ENCODE peak calls at places on chromosomes 13 and 19, in five cellular contexts. One of them, this sample, is unnamed.

GRCh38 chr19:18788782-18789421 is 2.2 kb downstream of the COMP start:
- ATAC-seq in GM12878: no peak
- ATAC-seq in HepG2: no peak
- ATAC-seq in K562: no peak
- ATAC-seq in upper lobe of left lung: no peak
- ATAC-seq in this sample: no peak

GRCh38 chr13:37923236-37923635 is 53.7 kb upstream of the TRPC4 start:
- ATAC-seq in GM12878: no peak
- ATAC-seq in K562: peak
- ATAC-seq in upper lobe of left lung: no peak
- ATAC-seq in HepG2: no peak
- ATAC-seq in this sample: no peak

GRCh38 chr19:58515259-58515658 is 3.5 kb upstream of the SLC27A5 start:
- ATAC-seq in GM12878: no peak
- ATAC-seq in HepG2: no peak
- ATAC-seq in upper lobe of left lung: no peak
- ATAC-seq in K562: no peak
- ATAC-seq in this sample: no peak

GRCh38 chr13:97282705-97283104 is 60.6 kb downstream of the MBNL2 start:
- ATAC-seq in K562: no peak
- ATAC-seq in GM12878: no peak
- ATAC-seq in upper lobe of left lung: no peak
- ATAC-seq in HepG2: no peak
- ATAC-seq in this sample: no peak

GRCh38 chr19:663682-664117 is 686 bp upstream of the RNF126 start:
- ATAC-seq in GM12878: no peak
- ATAC-seq in K562: no peak
- ATAC-seq in HepG2: peak
- ATAC-seq in upper lobe of left lung: peak
- ATAC-seq in this sample: no peak

GRCh38 chr13:113771709-113772331 is 12.8 kb downstream of the TMEM255B start:
- ATAC-seq in K562: no peak
- ATAC-seq in upper lobe of left lung: no peak
- ATAC-seq in GM12878: no peak
- ATAC-seq in HepG2: no peak
- ATAC-seq in this sample: no peak

GRCh38 chr13:113748101-113748861 is 10.7 kb upstream of the TMEM255B start:
- ATAC-seq in HepG2: peak
- ATAC-seq in GM12878: peak
- ATAC-seq in K562: peak
- ATAC-seq in upper lobe of left lung: peak
- ATAC-seq in this sample: no peak

GRCh38 chr13:19670147-19670546 is 36.7 kb downstream of the MPHOSPH8 start:
- ATAC-seq in HepG2: no peak
- ATAC-seq in upper lobe of left lung: no peak
- ATAC-seq in K562: no peak
- ATAC-seq in GM12878: no peak
- ATAC-seq in this sample: no peak

GRCh38 chr19:32041681-32042292 is 303.6 kb upstream of the ZNF507 start:
- ATAC-seq in GM12878: no peak
- ATAC-seq in HepG2: no peak
- ATAC-seq in upper lobe of left lung: peak
- ATAC-seq in K562: peak
- ATAC-seq in this sample: no peak

GRCh38 chr19:1161716-1162115 is 12.4 kb downstream of the SBNO2 start:
- ATAC-seq in HepG2: no peak
- ATAC-seq in K562: peak
- ATAC-seq in upper lobe of left lung: no peak
- ATAC-seq in GM12878: no peak
- ATAC-seq in this sample: peak

GRCh38 chr13:100184095-100184494 is 95.2 kb downstream of the PCCA start:
- ATAC-seq in upper lobe of left lung: no peak
- ATAC-seq in GM12878: no peak
- ATAC-seq in HepG2: no peak
- ATAC-seq in K562: no peak
- ATAC-seq in this sample: no peak

GRCh38 chr13:90415902-90416301 is 931.6 kb upstream of the MIR17HG start:
- ATAC-seq in K562: no peak
- ATAC-seq in upper lobe of left lung: no peak
- ATAC-seq in HepG2: no peak
- ATAC-seq in GM12878: no peak
- ATAC-seq in this sample: no peak

GRCh38 chr19:32287086-32287485 is 58.3 kb upstream of the ZNF507 start:
- ATAC-seq in GM12878: no peak
- ATAC-seq in upper lobe of left lung: peak
- ATAC-seq in HepG2: no peak
- ATAC-seq in K562: no peak
- ATAC-seq in this sample: no peak

GRCh38 chr13:74070065-74070464 is 64.1 kb downstream of the KLF12 start:
- ATAC-seq in GM12878: peak
- ATAC-seq in HepG2: no peak
- ATAC-seq in upper lobe of left lung: no peak
- ATAC-seq in K562: no peak
- ATAC-seq in this sample: no peak

GRCh38 chr13:38346764-38347163 is 2.9 kb upstream of the UFM1 start:
- ATAC-seq in GM12878: no peak
- ATAC-seq in K562: no peak
- ATAC-seq in upper lobe of left lung: no peak
- ATAC-seq in HepG2: no peak
- ATAC-seq in this sample: no peak

GRCh38 chr13:43698743-43699142 is 88.0 kb downstream of the ENOX1 start:
- ATAC-seq in GM12878: peak
- ATAC-seq in HepG2: no peak
- ATAC-seq in K562: no peak
- ATAC-seq in upper lobe of left lung: peak
- ATAC-seq in this sample: peak

GRCh38 chr13:109323338-109323737 is 463.0 kb downstream of the IRS2 start:
- ATAC-seq in upper lobe of left lung: no peak
- ATAC-seq in GM12878: no peak
- ATAC-seq in HepG2: no peak
- ATAC-seq in K562: no peak
- ATAC-seq in this sample: no peak

GRCh38 chr13:30898721-30899188 is 7.3 kb upstream of the MEDAG start:
- ATAC-seq in K562: no peak
- ATAC-seq in GM12878: no peak
- ATAC-seq in HepG2: peak
- ATAC-seq in upper lobe of left lung: peak
- ATAC-seq in this sample: peak
- TF ChIP-seq EP300 in K562: no peak
- TF ChIP-seq EP300 in GM12878: no peak
- TF ChIP-seq EP300 in HepG2: peak
- TF ChIP-seq EP300 in upper lobe of left lung: no peak
- TF ChIP-seq EP300 in this sample: no peak

DNA sequence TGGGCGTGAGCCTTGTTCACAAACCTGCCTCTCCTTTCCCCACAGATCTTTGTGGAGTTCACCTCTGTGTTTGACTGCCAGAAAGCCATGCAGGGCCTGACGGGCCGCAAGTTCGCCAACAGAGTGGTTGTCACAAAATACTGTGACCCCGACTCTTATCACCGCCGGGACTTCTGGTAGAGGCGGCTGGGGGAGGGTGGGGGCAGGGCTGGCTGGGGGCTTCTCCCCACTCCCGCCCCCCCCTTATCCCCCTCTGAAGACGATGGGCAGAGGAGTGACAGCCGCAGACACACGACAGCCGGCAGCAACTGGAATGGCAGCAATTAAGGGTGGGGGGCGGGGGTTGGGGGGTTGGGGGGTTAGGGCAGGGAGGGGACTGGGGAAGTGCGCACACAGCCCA is 1.1 kb upstream of the EPN1 start:
- ATAC-seq in HepG2: no peak
- ATAC-seq in upper lobe of left lung: no peak
- ATAC-seq in GM12878: no peak
- ATAC-seq in K562: peak
- ATAC-seq in this sample: no peak
- TF ChIP-seq POLR2A in HepG2: no peak
- TF ChIP-seq POLR2A in upper lobe of left lung: no peak
- TF ChIP-seq POLR2A in GM12878: no peak
- TF ChIP-seq POLR2A in K562: no peak
- TF ChIP-seq POLR2A in this sample: no peak

GRCh38 chr19:7926727-7927604 is 1.0 kb upstream of the CTXN1 start:
- ATAC-seq in upper lobe of left lung: no peak
- ATAC-seq in K562: no peak
- ATAC-seq in HepG2: no peak
- ATAC-seq in GM12878: no peak
- ATAC-seq in this sample: no peak
- TF ChIP-seq POLR2AphosphoS5 in upper lobe of left lung: no peak
- TF ChIP-seq POLR2AphosphoS5 in K562: no peak
- TF ChIP-seq POLR2AphosphoS5 in HepG2: no peak
- TF ChIP-seq POLR2AphosphoS5 in GM12878: no peak
- TF ChIP-seq POLR2AphosphoS5 in this sample: no peak

GRCh38 chr19:13849991-13850909 is 26.7 kb upstream of the NANOS3 start:
- ATAC-seq in K562: peak
- ATAC-seq in upper lobe of left lung: peak
- ATAC-seq in HepG2: peak
- ATAC-seq in GM12878: peak
- ATAC-seq in this sample: peak
- TF ChIP-seq EP300 in K562: no peak
- TF ChIP-seq EP300 in upper lobe of left lung: no peak
- TF ChIP-seq EP300 in HepG2: peak
- TF ChIP-seq EP300 in GM12878: no peak
- TF ChIP-seq EP300 in this sample: no peak

GRCh38 chr13:102798653-102799543 is at the start of the genes BIVM and POGLUT2:
- ATAC-seq in K562: peak
- ATAC-seq in HepG2: peak
- ATAC-seq in GM12878: peak
- ATAC-seq in upper lobe of left lung: peak
- ATAC-seq in this sample: peak
- TF ChIP-seq POLR2A in K562: peak
- TF ChIP-seq POLR2A in HepG2: peak
- TF ChIP-seq POLR2A in GM12878: peak
- TF ChIP-seq POLR2A in upper lobe of left lung: peak
- TF ChIP-seq POLR2A in this sample: no peak

DNA sequence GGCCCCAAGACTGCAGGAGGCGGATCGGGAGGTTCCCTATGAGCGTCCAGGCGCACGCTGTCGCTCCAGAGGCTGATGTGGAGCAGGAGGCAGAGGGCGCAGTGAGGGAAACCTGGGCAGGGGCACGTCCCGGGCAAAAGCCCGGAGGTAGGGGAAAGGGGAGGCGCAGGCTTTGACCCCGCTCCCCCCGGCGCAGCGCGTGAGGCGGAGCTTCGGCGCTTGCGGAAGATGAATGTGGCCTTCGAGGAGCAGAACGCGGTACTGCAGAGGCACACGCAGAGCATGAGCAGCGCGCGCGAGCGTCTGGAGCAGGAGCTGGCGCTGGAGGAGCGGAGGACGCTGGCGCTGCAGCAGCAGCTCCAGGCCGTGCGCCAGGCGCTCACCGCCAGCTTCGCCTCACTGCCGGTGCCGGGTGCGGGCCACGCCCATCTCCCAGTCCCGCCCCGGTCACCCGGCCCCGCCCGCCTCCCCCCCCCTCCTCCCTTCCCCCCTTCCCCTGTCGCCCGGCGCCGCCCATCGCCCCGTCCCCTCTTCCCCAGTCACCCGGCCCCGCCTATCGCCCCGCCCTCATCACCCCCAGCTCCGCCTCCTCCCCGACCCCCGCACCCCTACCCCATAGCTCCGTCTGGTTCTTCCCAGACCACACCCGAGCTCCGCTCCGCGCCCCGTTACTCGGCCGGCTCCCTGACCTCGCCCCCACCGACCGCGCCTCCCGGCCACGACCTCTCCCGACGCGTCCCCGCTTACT is 4.1 kb downstream of the HMG20B start:
- ATAC-seq in K562: peak
- ATAC-seq in GM12878: no peak
- ATAC-seq in HepG2: no peak
- ATAC-seq in upper lobe of left lung: peak
- ATAC-seq in this sample: peak
- TF ChIP-seq POLR2AphosphoS5 in K562: no peak
- TF ChIP-seq POLR2AphosphoS5 in GM12878: no peak
- TF ChIP-seq POLR2AphosphoS5 in HepG2: no peak
- TF ChIP-seq POLR2AphosphoS5 in upper lobe of left lung: no peak
- TF ChIP-seq POLR2AphosphoS5 in this sample: no peak

GRCh38 chr19:49851456-49852259 is 699 bp downstream of the PTOV1 start:
- ATAC-seq in GM12878: no peak
- ATAC-seq in upper lobe of left lung: no peak
- ATAC-seq in HepG2: no peak
- ATAC-seq in K562: no peak
- ATAC-seq in this sample: no peak

GRCh38 chr19:49848938-49849337 is 2.0 kb upstream of the PTOV1 start:
- ATAC-seq in K562: no peak
- ATAC-seq in HepG2: no peak
- ATAC-seq in GM12878: peak
- ATAC-seq in upper lobe of left lung: no peak
- ATAC-seq in this sample: no peak

GRCh38 chr19:49850221-49850486 is 805 bp upstream of the PTOV1 start:
- ATAC-seq in HepG2: no peak
- ATAC-seq in K562: peak
- ATAC-seq in GM12878: no peak
- ATAC-seq in upper lobe of left lung: no peak
- ATAC-seq in this sample: no peak

GRCh38 chr19:49849433-49850220 is 1.3 kb upstream of the PTOV1 start:
- ATAC-seq in K562: peak
- ATAC-seq in upper lobe of left lung: no peak
- ATAC-seq in HepG2: no peak
- ATAC-seq in GM12878: no peak
- ATAC-seq in this sample: no peak

GRCh38 chr19:49850487-49851342 is at the start of gene PTOV1:
- ATAC-seq in GM12878: peak
- ATAC-seq in upper lobe of left lung: peak
- ATAC-seq in HepG2: peak
- ATAC-seq in K562: peak
- ATAC-seq in this sample: peak
- TF ChIP-seq EP300 in GM12878: no peak
- TF ChIP-seq EP300 in upper lobe of left lung: no peak
- TF ChIP-seq EP300 in HepG2: no peak
- TF ChIP-seq EP300 in K562: peak
- TF ChIP-seq EP300 in this sample: no peak

DNA sequence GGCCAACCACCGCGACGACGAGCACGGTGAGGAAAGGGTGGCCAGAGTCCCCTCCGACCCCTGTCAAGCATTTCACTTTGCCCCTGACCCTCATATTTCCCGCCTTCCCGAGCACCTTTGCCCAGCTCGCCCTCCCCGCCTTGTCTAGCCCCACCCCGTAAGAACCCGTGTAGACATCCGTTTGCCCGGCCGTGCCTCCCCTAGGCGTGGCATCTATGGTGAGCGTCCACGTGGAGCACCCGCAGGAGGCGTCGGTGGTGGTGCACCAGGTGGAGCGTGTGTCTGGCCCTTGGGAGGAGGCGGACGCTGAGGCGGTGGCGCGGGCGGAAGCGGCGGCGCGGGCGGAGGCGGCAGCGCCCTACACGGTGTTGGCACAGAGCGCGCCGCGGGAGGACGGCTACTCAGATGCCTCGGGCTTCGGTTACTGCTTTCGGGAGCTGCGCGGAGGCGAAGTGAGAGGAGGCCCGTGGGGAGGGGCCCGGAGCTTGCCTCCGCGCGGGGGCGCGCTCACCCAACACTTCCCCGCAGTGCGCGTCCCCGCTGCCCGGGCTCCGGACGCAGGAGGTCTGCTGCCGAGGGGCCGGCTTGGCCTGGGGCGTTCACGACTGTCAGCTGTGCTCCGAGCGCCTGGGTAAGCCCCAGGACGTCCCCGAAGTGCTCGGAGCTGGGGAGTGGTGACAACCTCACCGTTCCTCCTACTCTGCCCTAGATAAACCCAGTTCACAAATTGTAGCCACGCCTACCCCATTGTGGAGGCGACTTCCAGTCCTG is 4.2 kb downstream of the LTBP4 start:
- ATAC-seq in K562: peak
- ATAC-seq in upper lobe of left lung: peak
- ATAC-seq in HepG2: peak
- ATAC-seq in GM12878: peak
- ATAC-seq in this sample: peak
- TF ChIP-seq POLR2A in K562: peak
- TF ChIP-seq POLR2A in upper lobe of left lung: peak
- TF ChIP-seq POLR2A in HepG2: no peak
- TF ChIP-seq POLR2A in GM12878: peak
- TF ChIP-seq POLR2A in this sample: no peak